ENCODE peak calls at places on chromosome 13, in six cellular contexts. K is K562, A is HCT116, L is H1, C is WTC11, D is GM12878. P is an unnamed sample.

GRCh38 chr13:32645854-32646253 is 59.6 kb downstream of the PDS5B start:
- DNase-seq in K (no peak), D (peak; percentile 62), A (no peak), L (no peak), C (no peak), P (no peak)

GRCh38 chr13:98975822-98976261 is 2.0 kb downstream of the DOCK9 start:
- DNase-seq in C (no peak), D (no peak), L (no peak), A (no peak), K (peak; percentile 80), P (no peak)

GRCh38 chr13:23504188-23504587 is 66.0 kb upstream of the TNFRSF19 start:
- DNase-seq in C (no peak), A (no peak), K (no peak), L (no peak), D (no peak), P (no peak)

GRCh38 chr13:40963927-40964326 is 55.2 kb downstream of the ELF1 start:
- DNase-seq in L (no peak), C (no peak), K (no peak), A (peak; percentile 45), D (no peak), P (no peak)

GRCh38 chr13:71605744-71606143 is 261.3 kb downstream of the DACH1 start:
- DNase-seq in L (no peak), A (no peak), C (no peak), K (no peak), D (no peak), P (no peak)

GRCh38 chr13:99617474-99618255 is 116.4 kb downstream of the TM9SF2 start:
- DNase-seq in L (no peak), K (peak; percentile 20), D (no peak), A (peak; percentile 18), C (peak; percentile 73), P (peak; percentile 33)

GRCh38 chr13:59960683-59961082 is 203.0 kb downstream of the DIAPH3 start:
- DNase-seq in K (no peak), C (no peak), A (no peak), L (no peak), D (no peak), P (no peak)

GRCh38 chr13:23349127-23349897 is 84.2 kb downstream of the SACS start:
- DNase-seq in D (no peak), A (no peak), K (no peak), C (no peak), L (no peak), P (no peak)

GRCh38 chr13:106527806-106528205 is 7.7 kb downstream of the EFNB2 start:
- DNase-seq in D (no peak), K (no peak), C (no peak), L (no peak), A (no peak), P (no peak)

GRCh38 chr13:50580684-50581305 is 262.7 kb downstream of the DLEU7 start:
- DNase-seq in A (no peak), C (no peak), D (no peak), L (no peak), K (no peak), P (no peak)

GRCh38 chr13:34993470-34993869 is 51.4 kb downstream of the NBEA start:
- DNase-seq in C (no peak), D (no peak), K (no peak), A (no peak), L (no peak), P (no peak)

GRCh38 chr13:83350569-83350968 is 531.7 kb downstream of the SLITRK1 start:
- DNase-seq in C (no peak), L (no peak), D (no peak), A (no peak), K (no peak), P (no peak)

GRCh38 chr13:52845334-52845761 is 3.1 kb downstream of the PCDH8 start:
- DNase-seq in C (peak; percentile 56), D (no peak), K (no peak), L (no peak), A (no peak), P (no peak)

GRCh38 chr13:46296920-46297319 is 85.2 kb downstream of the LRRC63 start:
- DNase-seq in C (no peak), K (peak; percentile 9), L (no peak), A (peak; percentile 19), D (no peak), P (no peak)

GRCh38 chr13:37144661-37145060 is 39.2 kb upstream of the CSNK1A1L start:
- DNase-seq in C (no peak), D (no peak), K (no peak), A (no peak), L (no peak), P (no peak)

GRCh38 chr13:91580749-91581148 is 182.3 kb downstream of the GPC5 start:
- DNase-seq in A (no peak), D (no peak), K (no peak), L (no peak), C (no peak), P (no peak)

GRCh38 chr13:49995535-49996165 is 1.2 kb upstream of the TRIM13 start:
- DNase-seq in L (no peak), A (no peak), D (peak; percentile 43), C (no peak), K (no peak), P (no peak)

GRCh38 chr13:90502762-90503161 is 844.7 kb upstream of the MIR17HG start:
- DNase-seq in L (no peak), D (no peak), K (no peak), C (no peak), A (no peak), P (no peak)

DNA sequence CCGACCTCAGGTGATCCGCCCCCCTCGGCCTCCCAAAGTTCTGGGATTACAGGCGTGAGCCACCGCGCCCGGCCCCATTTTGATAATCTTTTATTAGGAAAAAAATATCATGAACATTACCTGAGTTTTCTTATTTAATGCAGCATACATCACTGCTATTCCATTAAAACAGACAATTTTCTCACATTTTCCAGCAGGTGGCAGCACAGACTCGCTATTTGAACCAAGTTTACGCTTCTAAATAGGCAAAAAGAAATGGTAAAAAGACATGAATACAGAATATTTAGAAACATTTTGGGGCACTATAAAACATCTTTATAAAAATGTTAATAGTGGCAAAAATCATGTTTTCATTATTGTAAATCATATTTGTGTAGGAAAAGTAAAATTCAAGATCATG is 903.1 kb downstream of the SLITRK6 start:
- DNase-seq in D (peak; percentile 1), C (peak; percentile 47), K (peak; percentile 5), L (no peak), A (peak; percentile 45), P (peak; percentile 52)
- TF ChIP-seq ATF3 in D (no peak), C (no peak), K (no peak), L (no peak), A (no peak), P (no peak)

GRCh38 chr13:48879854-48880253 is 95.9 kb upstream of the FNDC3A start:
- DNase-seq in D (no peak), K (no peak), L (no peak), A (no peak), C (no peak), P (no peak)
- TF ChIP-seq ATF3 in D (no peak), K (no peak), L (no peak), A (no peak), C (no peak), P (no peak)

GRCh38 chr13:113936566-113936965 is 37.3 kb downstream of the C13orf46 start:
- DNase-seq in C (no peak), D (no peak), K (no peak), L (no peak), A (no peak), P (no peak)

GRCh38 chr13:113937073-113937472 is 36.8 kb downstream of the C13orf46 start:
- DNase-seq in A (no peak), K (no peak), L (no peak), D (no peak), C (no peak), P (no peak)

GRCh38 chr13:113935523-113935922 is 38.4 kb downstream of the C13orf46 start:
- DNase-seq in K (no peak), A (no peak), D (no peak), C (peak; percentile 34), L (no peak), P (no peak)

GRCh38 chr13:113935081-113935511 is 38.8 kb downstream of the C13orf46 start:
- DNase-seq in A (no peak), K (no peak), D (no peak), C (peak; percentile 38), L (no peak), P (no peak)

DNA sequence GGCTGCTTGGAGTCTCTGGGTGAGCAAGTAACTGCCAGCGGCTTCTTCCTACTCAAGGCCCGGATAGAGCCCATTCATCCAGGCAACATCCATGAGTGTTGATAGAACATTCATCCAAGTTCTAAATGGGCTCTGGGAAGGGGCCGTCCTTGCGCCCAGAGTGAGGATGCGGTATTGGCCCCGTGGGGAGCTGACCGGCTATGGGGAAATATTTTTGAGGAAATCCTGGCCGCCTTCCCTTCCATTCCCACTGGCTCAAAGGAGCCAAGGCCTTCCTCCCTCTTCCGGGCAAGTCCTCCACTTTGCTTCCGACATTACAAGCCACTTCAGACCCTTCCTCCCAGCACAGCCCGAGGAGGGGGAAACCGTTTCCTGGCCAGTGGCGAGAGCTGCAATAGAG is 37.7 kb downstream of the C13orf46 start:
- DNase-seq in D (no peak), A (no peak), C (no peak), L (no peak), K (no peak), P (no peak)
- TF ChIP-seq ATF3 in D (no peak), A (no peak), C (no peak), L (no peak), K (no peak), P (no peak)

DNA sequence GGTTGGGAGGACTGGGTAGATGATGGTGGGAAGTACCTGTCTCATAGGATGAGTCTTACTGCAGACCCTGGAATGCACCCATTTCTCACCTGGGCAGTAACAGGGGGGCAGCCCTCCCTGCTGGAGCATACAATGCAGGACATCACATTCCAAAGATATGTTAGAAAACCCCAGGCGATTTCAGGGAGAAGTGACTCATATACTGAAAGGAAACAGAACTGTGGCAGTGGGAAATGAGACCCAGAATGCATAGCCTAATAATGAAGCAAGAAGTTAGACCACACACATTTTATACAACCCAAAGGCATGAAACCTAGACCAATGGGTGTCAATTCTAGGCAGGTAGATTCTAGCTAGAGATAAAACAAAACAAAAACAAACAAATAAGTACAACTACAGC is 402.7 kb downstream of the IRS2 start:
- DNase-seq in L (no peak), K (no peak), A (no peak), D (no peak), C (no peak), P (no peak)
- TF ChIP-seq ATF3 in L (no peak), K (no peak), A (no peak), D (no peak), C (no peak), P (no peak)